ENCODE peak calls at places on chromosome 12, in seven cellular contexts. One of them, this sample, is unnamed.

GRCh38 chr12:115337693-115338543 is 653.9 kb upstream of the TBX3 start:
- DNase-seq in astrocyte of the spinal cord: peak; percentile 92
- DNase-seq in stimulated activated CD4-positive, alpha-beta T cell treated with anti-CD3 and anti-CD28 coated beads, Interleukin-2, amount 100 ng/mL, for 24 hours: no peak
- DNase-seq in iris pigment epithelial cell: peak; percentile 93
- DNase-seq in CD8-positive, alpha-beta T cell: no peak
- DNase-seq in astrocyte of the hippocampus: peak; percentile 84
- DNase-seq in central memory CD4-positive, alpha-beta T cell: no peak
- DNase-seq in this sample: peak; percentile 31

GRCh38 chr12:98727196-98727595 is 82.1 kb downstream of the APAF1 start:
- DNase-seq in CD8-positive, alpha-beta T cell: no peak
- DNase-seq in central memory CD4-positive, alpha-beta T cell: no peak
- DNase-seq in iris pigment epithelial cell: no peak
- DNase-seq in astrocyte of the spinal cord: no peak
- DNase-seq in stimulated activated CD4-positive, alpha-beta T cell treated with anti-CD3 and anti-CD28 coated beads, Interleukin-2, amount 100 ng/mL, for 24 hours: no peak
- DNase-seq in astrocyte of the hippocampus: no peak
- DNase-seq in this sample: no peak

GRCh38 chr12:111361073-111361716 is 7.7 kb downstream of the PHETA1 start:
- DNase-seq in central memory CD4-positive, alpha-beta T cell: no peak
- DNase-seq in astrocyte of the hippocampus: no peak
- DNase-seq in CD8-positive, alpha-beta T cell: no peak
- DNase-seq in astrocyte of the spinal cord: no peak
- DNase-seq in iris pigment epithelial cell: no peak
- DNase-seq in stimulated activated CD4-positive, alpha-beta T cell treated with anti-CD3 and anti-CD28 coated beads, Interleukin-2, amount 100 ng/mL, for 24 hours: no peak
- DNase-seq in this sample: no peak

GRCh38 chr12:107485731-107486130 is 199.9 kb upstream of the PWP1 start:
- DNase-seq in central memory CD4-positive, alpha-beta T cell: no peak
- DNase-seq in iris pigment epithelial cell: peak; percentile 49
- DNase-seq in astrocyte of the spinal cord: no peak
- DNase-seq in CD8-positive, alpha-beta T cell: no peak
- DNase-seq in astrocyte of the hippocampus: no peak
- DNase-seq in stimulated activated CD4-positive, alpha-beta T cell treated with anti-CD3 and anti-CD28 coated beads, Interleukin-2, amount 100 ng/mL, for 24 hours: no peak
- DNase-seq in this sample: no peak

GRCh38 chr12:116087962-116088361 is 189.5 kb downstream of the MED13L start:
- DNase-seq in stimulated activated CD4-positive, alpha-beta T cell treated with anti-CD3 and anti-CD28 coated beads, Interleukin-2, amount 100 ng/mL, for 24 hours: no peak
- DNase-seq in astrocyte of the spinal cord: no peak
- DNase-seq in central memory CD4-positive, alpha-beta T cell: no peak
- DNase-seq in CD8-positive, alpha-beta T cell: no peak
- DNase-seq in iris pigment epithelial cell: no peak
- DNase-seq in astrocyte of the hippocampus: no peak
- DNase-seq in this sample: no peak

GRCh38 chr12:107515446-107515958 is 170.1 kb upstream of the PWP1 start:
- DNase-seq in central memory CD4-positive, alpha-beta T cell: no peak
- DNase-seq in stimulated activated CD4-positive, alpha-beta T cell treated with anti-CD3 and anti-CD28 coated beads, Interleukin-2, amount 100 ng/mL, for 24 hours: peak; percentile 11
- DNase-seq in CD8-positive, alpha-beta T cell: no peak
- DNase-seq in astrocyte of the spinal cord: peak; percentile 98
- DNase-seq in astrocyte of the hippocampus: peak; percentile 96
- DNase-seq in iris pigment epithelial cell: peak; percentile 98
- DNase-seq in this sample: peak; percentile 40

GRCh38 chr12:65886996-65887395 is 62.7 kb downstream of the HMGA2 start:
- DNase-seq in iris pigment epithelial cell: no peak
- DNase-seq in astrocyte of the spinal cord: no peak
- DNase-seq in CD8-positive, alpha-beta T cell: no peak
- DNase-seq in astrocyte of the hippocampus: no peak
- DNase-seq in stimulated activated CD4-positive, alpha-beta T cell treated with anti-CD3 and anti-CD28 coated beads, Interleukin-2, amount 100 ng/mL, for 24 hours: no peak
- DNase-seq in central memory CD4-positive, alpha-beta T cell: no peak
- DNase-seq in this sample: no peak

GRCh38 chr12:29103539-29103974 is 45.5 kb upstream of the FAR2 start:
- DNase-seq in CD8-positive, alpha-beta T cell: no peak
- DNase-seq in astrocyte of the spinal cord: no peak
- DNase-seq in iris pigment epithelial cell: no peak
- DNase-seq in astrocyte of the hippocampus: no peak
- DNase-seq in stimulated activated CD4-positive, alpha-beta T cell treated with anti-CD3 and anti-CD28 coated beads, Interleukin-2, amount 100 ng/mL, for 24 hours: peak; percentile 22
- DNase-seq in central memory CD4-positive, alpha-beta T cell: peak; percentile 78
- DNase-seq in this sample: no peak

GRCh38 chr12:19185262-19185929 is 55.9 kb downstream of the PLEKHA5 start:
- DNase-seq in iris pigment epithelial cell: no peak
- DNase-seq in astrocyte of the spinal cord: no peak
- DNase-seq in central memory CD4-positive, alpha-beta T cell: no peak
- DNase-seq in CD8-positive, alpha-beta T cell: no peak
- DNase-seq in stimulated activated CD4-positive, alpha-beta T cell treated with anti-CD3 and anti-CD28 coated beads, Interleukin-2, amount 100 ng/mL, for 24 hours: no peak
- DNase-seq in astrocyte of the hippocampus: no peak
- DNase-seq in this sample: no peak